ENCODE peak calls at places on chromosome 14, in seven cellular contexts. One of them, this sample, is unnamed.

GRCh38 chr14:48792376-48793024 is 793.7 kb downstream of the RPS29 start:
- DNase-seq in body of pancreas: no peak
- DNase-seq in thoracic aorta: no peak
- DNase-seq in H9: peak
- DNase-seq in cardiac fibroblast: no peak
- DNase-seq in AG04449: no peak
- DNase-seq in sigmoid colon: peak
- DNase-seq in this sample: no peak

GRCh38 chr14:23148596-23149249 is 29.7 kb upstream of the CEBPE start:
- DNase-seq in body of pancreas: no peak
- DNase-seq in thoracic aorta: no peak
- DNase-seq in H9: no peak
- DNase-seq in cardiac fibroblast: no peak
- DNase-seq in AG04449: no peak
- DNase-seq in sigmoid colon: no peak
- DNase-seq in this sample: no peak

GRCh38 chr14:69501362-69501964 is 16.9 kb downstream of the PLEKHD1 start:
- DNase-seq in body of pancreas: peak
- DNase-seq in thoracic aorta: no peak
- DNase-seq in H9: no peak
- DNase-seq in cardiac fibroblast: no peak
- DNase-seq in AG04449: no peak
- DNase-seq in sigmoid colon: no peak
- DNase-seq in this sample: no peak

GRCh38 chr14:104935955-104936354 is 11.3 kb downstream of the PLD4 start:
- DNase-seq in body of pancreas: peak
- DNase-seq in thoracic aorta: no peak
- DNase-seq in H9: no peak
- DNase-seq in cardiac fibroblast: no peak
- DNase-seq in AG04449: no peak
- DNase-seq in sigmoid colon: no peak
- DNase-seq in this sample: no peak

GRCh38 chr14:38629412-38629811 is 373.5 kb upstream of the CLEC14A start:
- DNase-seq in body of pancreas: no peak
- DNase-seq in thoracic aorta: no peak
- DNase-seq in H9: peak
- DNase-seq in cardiac fibroblast: no peak
- DNase-seq in AG04449: no peak
- DNase-seq in sigmoid colon: no peak
- DNase-seq in this sample: no peak

GRCh38 chr14:36019126-36019525 is 157.4 kb downstream of the PTCSC3 start:
- DNase-seq in body of pancreas: no peak
- DNase-seq in thoracic aorta: no peak
- DNase-seq in H9: no peak
- DNase-seq in cardiac fibroblast: no peak
- DNase-seq in AG04449: peak
- DNase-seq in sigmoid colon: no peak
- DNase-seq in this sample: no peak

GRCh38 chr14:63465347-63465746 is 77.8 kb downstream of the PPP2R5E start:
- DNase-seq in body of pancreas: no peak
- DNase-seq in thoracic aorta: no peak
- DNase-seq in H9: no peak
- DNase-seq in cardiac fibroblast: peak
- DNase-seq in AG04449: no peak
- DNase-seq in sigmoid colon: no peak
- DNase-seq in this sample: no peak

GRCh38 chr14:32620724-32621123 is 291.6 kb downstream of the AKAP6 start:
- DNase-seq in body of pancreas: no peak
- DNase-seq in thoracic aorta: no peak
- DNase-seq in H9: no peak
- DNase-seq in cardiac fibroblast: peak
- DNase-seq in AG04449: no peak
- DNase-seq in sigmoid colon: no peak
- DNase-seq in this sample: no peak

GRCh38 chr14:69183735-69184134 is 7.6 kb upstream of the EXD2 start:
- DNase-seq in body of pancreas: no peak
- DNase-seq in thoracic aorta: no peak
- DNase-seq in H9: peak
- DNase-seq in cardiac fibroblast: peak
- DNase-seq in AG04449: no peak
- DNase-seq in sigmoid colon: no peak
- DNase-seq in this sample: no peak

GRCh38 chr14:50059773-50060629 is 56.4 kb downstream of the VCPKMT start:
- DNase-seq in body of pancreas: no peak
- DNase-seq in thoracic aorta: no peak
- DNase-seq in H9: no peak
- DNase-seq in cardiac fibroblast: no peak
- DNase-seq in AG04449: no peak
- DNase-seq in sigmoid colon: no peak
- DNase-seq in this sample: no peak

GRCh38 chr14:100203146-100203545 is 35.8 kb upstream of the YY1 start:
- DNase-seq in body of pancreas: no peak
- DNase-seq in thoracic aorta: no peak
- DNase-seq in H9: no peak
- DNase-seq in cardiac fibroblast: no peak
- DNase-seq in AG04449: no peak
- DNase-seq in sigmoid colon: no peak
- DNase-seq in this sample: no peak

GRCh38 chr14:22159049-22159448 is 430.0 kb downstream of the DAD1 start:
- DNase-seq in body of pancreas: no peak
- DNase-seq in thoracic aorta: no peak
- DNase-seq in H9: no peak
- DNase-seq in cardiac fibroblast: no peak
- DNase-seq in AG04449: no peak
- DNase-seq in sigmoid colon: no peak
- DNase-seq in this sample: no peak

GRCh38 chr14:96053600-96054381 is 14.6 kb downstream of the C14orf132 start:
- DNase-seq in body of pancreas: peak
- DNase-seq in thoracic aorta: peak
- DNase-seq in H9: no peak
- DNase-seq in cardiac fibroblast: peak
- DNase-seq in AG04449: peak
- DNase-seq in sigmoid colon: peak
- DNase-seq in this sample: no peak

GRCh38 chr14:80974338-80975078 is 19.1 kb downstream of the TSHR start:
- DNase-seq in body of pancreas: no peak
- DNase-seq in thoracic aorta: no peak
- DNase-seq in H9: no peak
- DNase-seq in cardiac fibroblast: no peak
- DNase-seq in AG04449: peak
- DNase-seq in sigmoid colon: no peak
- DNase-seq in this sample: no peak

GRCh38 chr14:32913725-32914124 is 25.0 kb upstream of the NPAS3 start:
- DNase-seq in body of pancreas: peak
- DNase-seq in thoracic aorta: no peak
- DNase-seq in H9: no peak
- DNase-seq in cardiac fibroblast: peak
- DNase-seq in AG04449: no peak
- DNase-seq in sigmoid colon: no peak
- DNase-seq in this sample: no peak

GRCh38 chr14:102782974-102783373 is 5.7 kb downstream of the TRAF3 start:
- DNase-seq in body of pancreas: no peak
- DNase-seq in thoracic aorta: no peak
- DNase-seq in H9: no peak
- DNase-seq in cardiac fibroblast: no peak
- DNase-seq in AG04449: no peak
- DNase-seq in sigmoid colon: no peak
- DNase-seq in this sample: no peak

GRCh38 chr14:103391048-103391447 is 5.8 kb downstream of the MARK3 start:
- DNase-seq in body of pancreas: no peak
- DNase-seq in thoracic aorta: no peak
- DNase-seq in H9: no peak
- DNase-seq in cardiac fibroblast: peak
- DNase-seq in AG04449: no peak
- DNase-seq in sigmoid colon: no peak
- DNase-seq in this sample: no peak

DNA sequence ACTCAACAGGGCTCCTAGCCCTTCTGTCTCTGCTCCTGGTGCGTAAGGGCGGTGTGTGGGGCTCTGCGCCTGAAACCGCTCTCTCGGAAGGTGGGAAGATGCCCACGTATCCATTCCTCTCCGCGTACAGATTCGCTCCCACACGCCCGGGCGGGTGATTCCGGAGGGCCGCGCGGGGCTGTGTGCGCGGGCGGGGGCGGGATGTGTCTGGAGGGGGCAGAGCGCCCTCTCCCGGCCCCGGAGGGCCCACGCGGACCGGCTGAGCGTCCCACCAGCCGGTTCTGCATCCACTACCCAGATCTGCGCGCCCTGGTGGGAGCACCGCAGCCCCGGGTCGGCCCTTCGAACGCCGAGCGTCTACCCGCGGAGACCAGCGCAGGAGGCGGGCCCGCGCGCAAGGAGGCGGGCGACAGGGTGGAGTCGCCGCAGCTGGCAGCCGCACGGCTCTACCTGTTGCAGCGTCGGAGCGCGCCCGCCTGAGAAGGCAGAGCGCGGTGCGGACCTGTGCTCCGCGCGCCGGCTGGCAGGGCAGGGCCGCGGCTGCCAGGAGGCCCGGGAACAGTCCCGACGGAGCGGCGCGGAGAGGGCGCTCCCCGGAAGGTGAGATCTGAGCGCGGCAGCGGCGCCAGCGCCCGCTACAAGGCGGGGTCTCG is 1.4 kb upstream of the KCNK13 start:
- DNase-seq in body of pancreas: peak
- DNase-seq in thoracic aorta: no peak
- DNase-seq in H9: peak
- DNase-seq in cardiac fibroblast: peak
- DNase-seq in AG04449: no peak
- DNase-seq in sigmoid colon: no peak
- DNase-seq in this sample: peak
- TF ChIP-seq CTCF in body of pancreas: peak
- TF ChIP-seq CTCF in thoracic aorta: no peak
- TF ChIP-seq CTCF in H9: peak
- TF ChIP-seq CTCF in cardiac fibroblast: peak
- TF ChIP-seq CTCF in AG04449: peak
- TF ChIP-seq CTCF in sigmoid colon: no peak
- TF ChIP-seq CTCF in this sample: peak

GRCh38 chr14:73760598-73761586 is 46.7 kb upstream of the PNMA1 start:
- DNase-seq in body of pancreas: no peak
- DNase-seq in thoracic aorta: no peak
- DNase-seq in H9: no peak
- DNase-seq in cardiac fibroblast: no peak
- DNase-seq in AG04449: no peak
- DNase-seq in sigmoid colon: peak
- DNase-seq in this sample: no peak

GRCh38 chr14:73759183-73759713 is 45.1 kb upstream of the PNMA1 start:
- DNase-seq in body of pancreas: peak
- DNase-seq in thoracic aorta: no peak
- DNase-seq in H9: no peak
- DNase-seq in cardiac fibroblast: peak
- DNase-seq in AG04449: no peak
- DNase-seq in sigmoid colon: peak
- DNase-seq in this sample: peak

GRCh38 chr14:73761621-73762355 is 47.6 kb upstream of the PNMA1 start:
- DNase-seq in body of pancreas: no peak
- DNase-seq in thoracic aorta: no peak
- DNase-seq in H9: no peak
- DNase-seq in cardiac fibroblast: no peak
- DNase-seq in AG04449: no peak
- DNase-seq in sigmoid colon: peak
- DNase-seq in this sample: no peak

GRCh38 chr14:73758392-73759182 is 44.4 kb upstream of the PNMA1 start:
- DNase-seq in body of pancreas: peak
- DNase-seq in thoracic aorta: no peak
- DNase-seq in H9: peak
- DNase-seq in cardiac fibroblast: peak
- DNase-seq in AG04449: no peak
- DNase-seq in sigmoid colon: peak
- DNase-seq in this sample: peak

GRCh38 chr14:73759714-73760597 is 45.8 kb upstream of the PNMA1 start:
- DNase-seq in body of pancreas: peak
- DNase-seq in thoracic aorta: peak
- DNase-seq in H9: peak
- DNase-seq in cardiac fibroblast: peak
- DNase-seq in AG04449: peak
- DNase-seq in sigmoid colon: peak
- DNase-seq in this sample: peak
- TF ChIP-seq CTCF in body of pancreas: no peak
- TF ChIP-seq CTCF in thoracic aorta: peak
- TF ChIP-seq CTCF in H9: no peak
- TF ChIP-seq CTCF in cardiac fibroblast: no peak
- TF ChIP-seq CTCF in AG04449: no peak
- TF ChIP-seq CTCF in sigmoid colon: peak
- TF ChIP-seq CTCF in this sample: no peak

GRCh38 chr14:58298880-58299664 is 717 bp downstream of the ARID4A start:
- DNase-seq in body of pancreas: peak
- DNase-seq in thoracic aorta: no peak
- DNase-seq in H9: peak
- DNase-seq in cardiac fibroblast: no peak
- DNase-seq in AG04449: no peak
- DNase-seq in sigmoid colon: peak
- DNase-seq in this sample: peak

GRCh38 chr14:58298477-58298879 is at the start of gene ARID4A:
- DNase-seq in body of pancreas: peak
- DNase-seq in thoracic aorta: peak
- DNase-seq in H9: no peak
- DNase-seq in cardiac fibroblast: no peak
- DNase-seq in AG04449: no peak
- DNase-seq in sigmoid colon: peak
- DNase-seq in this sample: peak

GRCh38 chr14:58296731-58297130 is 1.6 kb upstream of the ARID4A start:
- DNase-seq in body of pancreas: no peak
- DNase-seq in thoracic aorta: no peak
- DNase-seq in H9: no peak
- DNase-seq in cardiac fibroblast: peak
- DNase-seq in AG04449: no peak
- DNase-seq in sigmoid colon: no peak
- DNase-seq in this sample: no peak

GRCh38 chr14:58297412-58297761 is 968 bp upstream of the ARID4A start:
- DNase-seq in body of pancreas: no peak
- DNase-seq in thoracic aorta: no peak
- DNase-seq in H9: no peak
- DNase-seq in cardiac fibroblast: no peak
- DNase-seq in AG04449: peak
- DNase-seq in sigmoid colon: no peak
- DNase-seq in this sample: peak

GRCh38 chr14:58297762-58298476 is 436 bp upstream of the ARID4A start:
- DNase-seq in body of pancreas: peak
- DNase-seq in thoracic aorta: peak
- DNase-seq in H9: peak
- DNase-seq in cardiac fibroblast: peak
- DNase-seq in AG04449: peak
- DNase-seq in sigmoid colon: peak
- DNase-seq in this sample: peak
- TF ChIP-seq CTCF in body of pancreas: no peak
- TF ChIP-seq CTCF in thoracic aorta: no peak
- TF ChIP-seq CTCF in H9: no peak
- TF ChIP-seq CTCF in cardiac fibroblast: no peak
- TF ChIP-seq CTCF in AG04449: no peak
- TF ChIP-seq CTCF in sigmoid colon: no peak
- TF ChIP-seq CTCF in this sample: no peak

DNA sequence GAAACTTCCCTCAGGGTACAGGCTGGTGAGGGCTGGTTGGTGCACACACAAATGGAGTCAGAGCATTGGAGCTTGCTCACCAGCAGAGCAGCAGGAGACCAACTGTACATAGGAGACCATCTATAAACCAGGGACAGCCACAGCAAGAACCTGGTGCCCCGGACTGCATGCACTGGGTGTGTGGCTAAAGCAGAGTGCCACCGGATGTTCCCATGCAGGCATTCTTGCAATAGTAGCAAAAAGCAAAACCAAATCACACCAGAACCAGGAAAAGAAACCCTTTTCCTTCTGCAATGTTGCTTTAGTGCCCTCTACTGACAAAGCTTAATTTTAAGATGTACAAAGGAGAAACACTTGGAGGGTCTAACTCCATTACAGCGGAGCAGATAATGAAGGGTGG is 136.3 kb downstream of the MDGA2 start:
- DNase-seq in body of pancreas: no peak
- DNase-seq in thoracic aorta: no peak
- DNase-seq in H9: peak
- DNase-seq in cardiac fibroblast: no peak
- DNase-seq in AG04449: no peak
- DNase-seq in sigmoid colon: no peak
- DNase-seq in this sample: no peak
- TF ChIP-seq CTCF in body of pancreas: no peak
- TF ChIP-seq CTCF in thoracic aorta: no peak
- TF ChIP-seq CTCF in H9: peak
- TF ChIP-seq CTCF in cardiac fibroblast: no peak
- TF ChIP-seq CTCF in AG04449: no peak
- TF ChIP-seq CTCF in sigmoid colon: no peak
- TF ChIP-seq CTCF in this sample: peak

This sample was measured in nephron progenitor cell.